ENCODE peak calls at places on chromosomes 1 and 21, in four cellular contexts. I, J, D and Q are unnamed samples.

GRCh38 chr1:7418442-7419080 is 352.5 kb upstream of the VAMP3 start:
- DNase-seq in D (no peak), J (no peak), I (no peak), Q (no peak)

GRCh38 chr1:54112027-54112426 is 40.8 kb downstream of the CDCP2 start:
- DNase-seq in J (no peak), D (no peak), I (no peak), Q (no peak)

GRCh38 chr1:118100686-118101300 is 84.2 kb downstream of the SPAG17 start:
- DNase-seq in I (no peak), D (peak; percentile 45), J (no peak), Q (no peak)

GRCh38 chr1:14915356-14916054 is 238.0 kb upstream of the TMEM51 start:
- DNase-seq in J (peak; percentile 58), I (peak; percentile 31), D (peak; percentile 35), Q (peak; percentile 44)

GRCh38 chr1:239112092-239112491 is 274.3 kb upstream of the CHRM3 start:
- DNase-seq in I (no peak), D (no peak), J (no peak), Q (no peak)

GRCh38 chr1:181514298-181515290 is 31.3 kb downstream of the CACNA1E start:
- DNase-seq in J (no peak), I (no peak), D (peak; percentile 99), Q (no peak)

GRCh38 chr1:47409311-47410085 is 6.6 kb upstream of the FOXE3 start:
- DNase-seq in I (no peak), D (no peak), J (no peak), Q (no peak)

GRCh38 chr1:233393084-233393840 is 65.7 kb downstream of the MAP3K21 start:
- DNase-seq in I (no peak), D (no peak), J (no peak), Q (no peak)

GRCh38 chr1:107443027-107443426 is 302.2 kb downstream of the NTNG1 start:
- DNase-seq in D (no peak), I (no peak), J (no peak), Q (no peak)

GRCh38 chr21:38853421-38853919 is 47.7 kb downstream of the ETS2 start:
- DNase-seq in J (no peak), D (peak; percentile 40), I (no peak), Q (no peak)

GRCh38 chr1:153291514-153291913 is 21.2 kb downstream of the PGLYRP3 start:
- DNase-seq in J (no peak), I (no peak), D (no peak), Q (no peak)

GRCh38 chr1:161068306-161069200 is 1.1 kb downstream of the ARHGAP30 start:
- DNase-seq in D (no peak), J (peak; percentile 88), I (peak; percentile 77), Q (peak; percentile 71)

GRCh38 chr1:186531561-186532165 is 70.7 kb upstream of the PDC start:
- DNase-seq in I (no peak), D (no peak), J (no peak), Q (no peak)

GRCh38 chr21:19475525-19475924 is 1071.9 kb upstream of the TMPRSS15 start:
- DNase-seq in J (no peak), I (no peak), D (no peak), Q (no peak)

GRCh38 chr1:11792106-11792505 is 13.7 kb downstream of the MTHFR start:
- DNase-seq in D (no peak), I (no peak), J (no peak), Q (no peak)

GRCh38 chr1:17338706-17339493 is 30.9 kb downstream of the PADI4 start:
- DNase-seq in D (no peak), I (no peak), J (no peak), Q (no peak)

GRCh38 chr1:193556042-193556441 is 369.6 kb upstream of the B3GALT2 start:
- DNase-seq in J (no peak), I (no peak), D (no peak), Q (no peak)

GRCh38 chr1:101199637-101199982 is 37.2 kb upstream of the S1PR1 start:
- DNase-seq in I (no peak), D (no peak), J (no peak), Q (no peak)

GRCh38 chr1:227901906-227902640 is 45.7 kb downstream of the WNT9A start:
- DNase-seq in I (no peak), D (no peak), J (no peak), Q (no peak)

GRCh38 chr1:56291374-56291841 is 288.0 kb downstream of the PLPP3 start:
- DNase-seq in D (no peak), J (no peak), I (no peak), Q (no peak)

GRCh38 chr1:156948708-156949107 is 28.3 kb downstream of the LRRC71 start:
- DNase-seq in D (no peak), I (no peak), J (no peak), Q (peak; percentile 23)

GRCh38 chr1:71755441-71755840 is 526.9 kb downstream of the NEGR1 start:
- DNase-seq in J (no peak), D (no peak), I (no peak), Q (no peak)

GRCh38 chr21:33236799-33237198 is 7.1 kb downstream of the IFNAR2 start:
- DNase-seq in D (no peak), J (no peak), I (no peak), Q (no peak)

GRCh38 chr1:235074335-235075120 is 54.1 kb downstream of the TOMM20 start:
- DNase-seq in J (peak; percentile 69), D (peak; percentile 57), I (no peak), Q (no peak)

GRCh38 chr1:41629571-41629970 is 145.1 kb upstream of the EDN2 start:
- DNase-seq in J (no peak), I (no peak), D (no peak), Q (no peak)

GRCh38 chr1:33548319-33548718 is 75.9 kb downstream of the ZSCAN20 start:
- DNase-seq in J (no peak), D (no peak), I (no peak), Q (no peak)

GRCh38 chr1:205442051-205442721 is 13.7 kb downstream of the BLACAT1 start:
- DNase-seq in D (peak; percentile 76), J (no peak), I (no peak), Q (no peak)

GRCh38 chr1:52905376-52905698 is 16.2 kb downstream of the ECHDC2 start:
- DNase-seq in J (no peak), I (no peak), D (no peak), Q (no peak)